ENCODE peak calls at places on chromosomes 7 and 10, in seven cellular contexts. M is cardiac muscle cell, X is heart left ventricle, U is kidney, E is GM06990, O is Calu3, G is upper lobe of right lung. S is an unnamed sample.

GRCh38 chr7:22140597-22140996 is 194.9 kb upstream of the CDCA7L start:
- DNase-seq in M (no peak), E (no peak), O (no peak), U (no peak), G (no peak), X (no peak), S (no peak)

GRCh38 chr7:109639561-109639960 is 1069.9 kb downstream of the DNAJB9 start:
- DNase-seq in U (no peak), E (no peak), M (no peak), X (no peak), O (no peak), G (no peak), S (no peak)

GRCh38 chr10:119281581-119282071 is 74.3 kb downstream of the GRK5 start:
- DNase-seq in U (peak), G (peak), X (peak), M (peak), E (no peak), O (no peak), S (no peak)

GRCh38 chr7:12403287-12404181 is at the start of gene VWDE:
- DNase-seq in O (peak), X (no peak), G (peak), E (peak), M (peak), U (peak), S (peak)

GRCh38 chr7:98711945-98712344 is 94.9 kb downstream of the NPTX2 start:
- DNase-seq in M (no peak), E (no peak), O (no peak), G (no peak), X (no peak), U (no peak), S (no peak)

GRCh38 chr10:60414877-60415585 is 25.4 kb upstream of the ANK3 start:
- DNase-seq in X (no peak), G (no peak), O (peak), E (no peak), M (peak), U (no peak), S (no peak)

GRCh38 chr10:79448732-79449049 is 3.3 kb upstream of the ZCCHC24 start:
- DNase-seq in X (peak), U (no peak), G (no peak), E (no peak), O (no peak), M (no peak), S (no peak)

GRCh38 chr7:121366852-121367431 is 29.2 kb downstream of the FAM3C start:
- DNase-seq in U (no peak), X (no peak), M (peak), G (no peak), O (peak), E (no peak), S (peak)

GRCh38 chr10:70619271-70620019 is 16.9 kb upstream of the PRF1 start:
- DNase-seq in M (peak), E (no peak), O (no peak), X (no peak), G (no peak), U (no peak), S (peak)

GRCh38 chr7:140060788-140061606 is 1.8 kb downstream of the PARP12 start:
- DNase-seq in G (no peak), O (no peak), M (peak), E (no peak), X (peak), U (no peak), S (no peak)
- TF ChIP-seq CTCF in G (no peak), O (no peak), M (no peak), E (no peak), X (no peak), U (no peak), S (no peak)

GRCh38 chr7:33087858-33088257 is 21.3 kb downstream of the RP9 start:
- DNase-seq in X (no peak), G (no peak), O (no peak), E (no peak), M (peak), U (no peak), S (no peak)

GRCh38 chr7:33091111-33091531 is 18.1 kb downstream of the RP9 start:
- DNase-seq in G (no peak), X (no peak), E (no peak), M (peak), O (no peak), U (no peak), S (no peak)

GRCh38 chr7:33091641-33092191 is 17.5 kb downstream of the RP9 start:
- DNase-seq in E (no peak), G (no peak), M (no peak), U (no peak), X (no peak), O (peak), S (no peak)

GRCh38 chr7:33089142-33089541 is 20.1 kb downstream of the RP9 start:
- DNase-seq in E (no peak), M (no peak), O (no peak), X (no peak), G (no peak), U (no peak), S (no peak)

GRCh38 chr7:33087356-33087755 is 21.8 kb downstream of the RP9 start:
- DNase-seq in E (no peak), M (no peak), U (no peak), X (no peak), G (no peak), O (no peak), S (no peak)
- TF ChIP-seq CTCF in E (no peak), M (no peak), U (no peak), X (no peak), G (no peak), O (no peak), S (no peak)

GRCh38 chr7:149147072-149147729 is at the start of gene ZNF398:
- DNase-seq in X (peak), G (peak), O (peak), U (peak), M (peak), E (peak), S (peak)
- TF ChIP-seq CTCF in X (peak), G (peak), O (peak), U (peak), M (peak), E (peak), S (peak)

GRCh38 chr7:30983042-30983913 is 19.5 kb downstream of the GHRHR start:
- DNase-seq in X (peak), U (peak), E (peak), M (peak), G (peak), O (peak), S (peak)
- TF ChIP-seq CTCF in X (peak), U (peak), E (peak), M (peak), G (peak), O (peak), S (peak)

GRCh38 chr7:15015545-15016314 is 113.2 kb upstream of the DGKB start:
- DNase-seq in U (peak), G (no peak), E (no peak), M (peak), O (peak), X (peak), S (peak)

GRCh38 chr7:15018981-15019380 is 116.4 kb upstream of the DGKB start:
- DNase-seq in G (no peak), X (no peak), E (no peak), U (no peak), O (no peak), M (no peak), S (no peak)

GRCh38 chr7:15012135-15012534 is 109.6 kb upstream of the DGKB start:
- DNase-seq in M (no peak), U (no peak), E (no peak), G (no peak), O (no peak), X (no peak), S (no peak)

GRCh38 chr7:15016726-15017125 is 114.2 kb upstream of the DGKB start:
- DNase-seq in O (peak), E (no peak), G (no peak), M (no peak), X (no peak), U (no peak), S (no peak)

DNA sequence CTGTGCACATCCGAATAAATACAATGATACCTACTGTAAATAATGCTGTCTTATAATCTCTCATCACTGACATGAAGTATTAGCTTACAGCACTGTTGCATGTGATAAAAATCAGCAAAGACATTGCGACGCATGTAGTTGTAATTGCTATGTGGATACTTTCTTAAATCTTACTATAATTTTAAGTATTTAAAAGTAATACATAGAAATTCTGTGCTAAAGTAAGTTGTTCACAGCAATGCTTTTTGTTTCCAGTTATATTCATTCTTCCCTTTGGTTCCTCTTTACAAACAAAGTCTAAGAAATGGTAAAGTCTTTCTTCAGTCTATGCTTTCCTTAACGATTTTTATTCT is 113.7 kb upstream of the DGKB start:
- DNase-seq in M (no peak), G (no peak), O (no peak), U (no peak), X (no peak), E (no peak), S (no peak)
- TF ChIP-seq CTCF in M (no peak), G (no peak), O (no peak), U (no peak), X (no peak), E (no peak), S (no peak)

GRCh38 chr7:47414342-47415288 is 167.3 kb downstream of the TNS3 start:
- DNase-seq in X (no peak), M (no peak), U (no peak), G (no peak), O (no peak), E (no peak), S (no peak)
- TF ChIP-seq CTCF in X (no peak), M (no peak), U (no peak), G (no peak), O (no peak), E (no peak), S (no peak)

GRCh38 chr10:129657297-129657974 is 190.4 kb downstream of the MGMT start:
- DNase-seq in M (no peak), G (no peak), X (no peak), U (no peak), E (no peak), O (no peak), S (no peak)

GRCh38 chr10:129659881-129660280 is 192.8 kb downstream of the MGMT start:
- DNase-seq in G (no peak), X (no peak), E (no peak), O (no peak), U (no peak), M (no peak), S (no peak)

GRCh38 chr10:129656642-129657041 is 189.6 kb downstream of the MGMT start:
- DNase-seq in U (no peak), M (no peak), O (no peak), E (no peak), X (no peak), G (no peak), S (no peak)

GRCh38 chr10:129655679-129656031 is 188.6 kb downstream of the MGMT start:
- DNase-seq in U (no peak), M (no peak), E (no peak), O (no peak), X (no peak), G (no peak), S (no peak)

GRCh38 chr10:129658673-129659072 is 191.6 kb downstream of the MGMT start:
- DNase-seq in G (no peak), U (no peak), E (no peak), X (no peak), M (peak), O (no peak), S (no peak)
- TF ChIP-seq CTCF in G (peak), U (peak), E (peak), X (peak), M (peak), O (no peak), S (peak)

DNA sequence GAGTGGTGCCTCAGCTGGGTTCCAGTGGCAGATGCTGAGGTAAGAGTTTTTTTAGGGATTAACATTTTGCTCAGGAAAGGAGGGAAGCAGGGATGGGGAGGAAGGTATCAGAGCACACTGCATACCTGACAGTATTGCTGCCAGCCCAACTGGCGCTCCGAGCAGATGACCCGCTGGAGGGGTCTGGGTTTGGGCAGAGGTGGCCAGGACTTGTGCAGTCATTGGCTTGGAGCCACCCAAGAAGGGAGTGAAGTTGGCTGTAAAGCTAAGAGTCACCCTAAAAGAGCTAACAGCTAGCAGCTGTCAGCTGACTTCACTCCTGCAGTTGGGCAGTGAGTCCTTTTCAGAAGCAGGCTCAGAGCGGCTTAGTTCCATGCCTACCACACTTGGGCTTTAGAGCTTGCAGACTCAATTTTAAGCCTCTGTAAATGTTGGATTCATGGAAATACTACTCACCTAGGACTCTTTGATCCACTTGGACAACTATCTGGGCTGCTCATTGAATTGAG is 5.8 kb upstream of the ARHGAP22 start:
- DNase-seq in E (no peak), U (no peak), X (no peak), M (no peak), G (no peak), O (no peak), S (no peak)
- TF ChIP-seq CTCF in E (no peak), U (no peak), X (no peak), M (no peak), G (no peak), O (no peak), S (no peak)

GRCh38 chr7:47128719-47129118 is 453.2 kb downstream of the TNS3 start:
- DNase-seq in G (no peak), M (no peak), E (no peak), U (no peak), O (no peak), X (no peak), S (no peak)

GRCh38 chr7:47125529-47125928 is 456.4 kb downstream of the TNS3 start:
- DNase-seq in E (no peak), O (no peak), X (no peak), G (no peak), M (no peak), U (no peak), S (no peak)
- TF ChIP-seq CTCF in E (no peak), O (no peak), X (no peak), G (no peak), M (no peak), U (no peak), S (no peak)

GRCh38 chr7:132394283-132395003 is 181.8 kb downstream of the PLXNA4 start:
- DNase-seq in M (peak), X (no peak), O (no peak), E (no peak), G (no peak), U (no peak), S (peak)
- TF ChIP-seq CTCF in M (peak), X (peak), O (no peak), E (peak), G (peak), U (no peak), S (no peak)

S was measured in GM10248.